ENCODE peak calls at places on chromosomes 11 and 22, in ten cellular contexts. One of them, this sample, is unnamed.
A peak's percentile ranks its signal among the peaks of the same experiment; 100 is the strongest.

GRCh38 chr22:32801436-32802290 is at the start of gene TIMP3:
- DNase-seq in upper lobe of right lung: peak; percentile 86
- DNase-seq in ovary: peak; percentile 78
- DNase-seq in right atrium auricular region: peak; percentile 94
- DNase-seq in suprapubic skin: peak; percentile 92
- DNase-seq in HCT116: no peak
- DNase-seq in cardiac muscle cell: peak; percentile 88
- DNase-seq in stomach: peak; percentile 63
- DNase-seq in H1: peak; percentile 57
- DNase-seq in fibroblast of lung: peak; percentile 90
- DNase-seq in this sample: peak; percentile 41

GRCh38 chr11:73392108-73393010 is 16.2 kb downstream of the RELT start:
- DNase-seq in upper lobe of right lung: no peak
- DNase-seq in ovary: no peak
- DNase-seq in right atrium auricular region: no peak
- DNase-seq in suprapubic skin: peak; percentile 58
- DNase-seq in HCT116: no peak
- DNase-seq in cardiac muscle cell: no peak
- DNase-seq in stomach: no peak
- DNase-seq in H1: no peak
- DNase-seq in fibroblast of lung: no peak
- DNase-seq in this sample: no peak

GRCh38 chr11:2820976-2821375 is 64.6 kb downstream of the CDKN1C start:
- DNase-seq in upper lobe of right lung: peak; percentile 46
- DNase-seq in ovary: no peak
- DNase-seq in right atrium auricular region: no peak
- DNase-seq in suprapubic skin: no peak
- DNase-seq in HCT116: no peak
- DNase-seq in cardiac muscle cell: no peak
- DNase-seq in stomach: no peak
- DNase-seq in H1: no peak
- DNase-seq in fibroblast of lung: no peak
- DNase-seq in this sample: no peak

GRCh38 chr11:72724851-72725730 is 27.1 kb downstream of the ARAP1 start:
- DNase-seq in upper lobe of right lung: no peak
- DNase-seq in ovary: peak; percentile 77
- DNase-seq in right atrium auricular region: no peak
- DNase-seq in suprapubic skin: no peak
- DNase-seq in HCT116: peak; percentile 71
- DNase-seq in cardiac muscle cell: peak; percentile 90
- DNase-seq in stomach: peak; percentile 81
- DNase-seq in H1: no peak
- DNase-seq in fibroblast of lung: peak; percentile 85
- DNase-seq in this sample: peak; percentile 78

GRCh38 chr11:12706531-12707499 is 32.6 kb downstream of the TEAD1 start:
- DNase-seq in upper lobe of right lung: no peak
- DNase-seq in ovary: no peak
- DNase-seq in right atrium auricular region: no peak
- DNase-seq in suprapubic skin: no peak
- DNase-seq in HCT116: no peak
- DNase-seq in cardiac muscle cell: peak; percentile 62
- DNase-seq in stomach: peak; percentile 44
- DNase-seq in H1: no peak
- DNase-seq in fibroblast of lung: peak; percentile 56
- DNase-seq in this sample: no peak

GRCh38 chr22:50260801-50261614 is 475 bp downstream of the MAPK12 start:
- DNase-seq in upper lobe of right lung: no peak
- DNase-seq in ovary: peak; percentile 65
- DNase-seq in right atrium auricular region: no peak
- DNase-seq in suprapubic skin: no peak
- DNase-seq in HCT116: no peak
- DNase-seq in cardiac muscle cell: peak; percentile 76
- DNase-seq in stomach: peak; percentile 51
- DNase-seq in H1: no peak
- DNase-seq in fibroblast of lung: peak; percentile 67
- DNase-seq in this sample: no peak

GRCh38 chr11:129853508-129854228 is 38.0 kb downstream of the TMEM45B start:
- DNase-seq in upper lobe of right lung: peak; percentile 80
- DNase-seq in ovary: peak; percentile 31
- DNase-seq in right atrium auricular region: no peak
- DNase-seq in suprapubic skin: peak; percentile 77
- DNase-seq in HCT116: no peak
- DNase-seq in cardiac muscle cell: peak; percentile 58
- DNase-seq in stomach: peak; percentile 89
- DNase-seq in H1: no peak
- DNase-seq in fibroblast of lung: peak; percentile 56
- DNase-seq in this sample: peak; percentile 74

GRCh38 chr11:17026487-17027082 is 12.4 kb upstream of the PLEKHA7 start:
- DNase-seq in upper lobe of right lung: no peak
- DNase-seq in ovary: no peak
- DNase-seq in right atrium auricular region: no peak
- DNase-seq in suprapubic skin: no peak
- DNase-seq in HCT116: no peak
- DNase-seq in cardiac muscle cell: no peak
- DNase-seq in stomach: no peak
- DNase-seq in H1: no peak
- DNase-seq in fibroblast of lung: no peak
- DNase-seq in this sample: no peak

GRCh38 chr22:49776053-49776511 is 51.6 kb downstream of the BRD1 start:
- DNase-seq in upper lobe of right lung: no peak
- DNase-seq in ovary: no peak
- DNase-seq in right atrium auricular region: no peak
- DNase-seq in suprapubic skin: no peak
- DNase-seq in HCT116: no peak
- DNase-seq in cardiac muscle cell: no peak
- DNase-seq in stomach: no peak
- DNase-seq in H1: no peak
- DNase-seq in fibroblast of lung: no peak
- DNase-seq in this sample: no peak

GRCh38 chr22:46916886-46917625 is 154.6 kb downstream of the TBC1D22A start:
- DNase-seq in upper lobe of right lung: no peak
- DNase-seq in ovary: no peak
- DNase-seq in right atrium auricular region: peak; percentile 26
- DNase-seq in suprapubic skin: peak; percentile 21
- DNase-seq in HCT116: no peak
- DNase-seq in cardiac muscle cell: no peak
- DNase-seq in stomach: no peak
- DNase-seq in H1: no peak
- DNase-seq in fibroblast of lung: no peak
- DNase-seq in this sample: no peak

GRCh38 chr22:38174626-38175025 is 7.0 kb downstream of the PLA2G6 start:
- DNase-seq in upper lobe of right lung: no peak
- DNase-seq in ovary: no peak
- DNase-seq in right atrium auricular region: no peak
- DNase-seq in suprapubic skin: peak; percentile 65
- DNase-seq in HCT116: no peak
- DNase-seq in cardiac muscle cell: no peak
- DNase-seq in stomach: no peak
- DNase-seq in H1: no peak
- DNase-seq in fibroblast of lung: no peak
- DNase-seq in this sample: no peak

GRCh38 chr22:18076060-18076497 is 1.7 kb upstream of the PEX26 start:
- DNase-seq in upper lobe of right lung: peak; percentile 63
- DNase-seq in ovary: peak; percentile 62
- DNase-seq in right atrium auricular region: peak; percentile 74
- DNase-seq in suprapubic skin: no peak
- DNase-seq in HCT116: peak; percentile 75
- DNase-seq in cardiac muscle cell: peak; percentile 93
- DNase-seq in stomach: peak; percentile 60
- DNase-seq in H1: no peak
- DNase-seq in fibroblast of lung: peak; percentile 94
- DNase-seq in this sample: peak; percentile 58

GRCh38 chr11:69915501-69916250 is 96.5 kb upstream of the FGF3 start:
- DNase-seq in upper lobe of right lung: peak; percentile 82
- DNase-seq in ovary: peak; percentile 86
- DNase-seq in right atrium auricular region: peak; percentile 88
- DNase-seq in suprapubic skin: peak; percentile 78
- DNase-seq in HCT116: peak; percentile 60
- DNase-seq in cardiac muscle cell: peak; percentile 77
- DNase-seq in stomach: peak; percentile 85
- DNase-seq in H1: no peak
- DNase-seq in fibroblast of lung: peak; percentile 69
- DNase-seq in this sample: peak; percentile 31

GRCh38 chr22:45341503-45341902 is 31.8 kb downstream of the FAM118A start:
- DNase-seq in upper lobe of right lung: no peak
- DNase-seq in ovary: no peak
- DNase-seq in right atrium auricular region: no peak
- DNase-seq in suprapubic skin: no peak
- DNase-seq in HCT116: no peak
- DNase-seq in cardiac muscle cell: no peak
- DNase-seq in stomach: no peak
- DNase-seq in H1: no peak
- DNase-seq in fibroblast of lung: no peak
- DNase-seq in this sample: no peak

GRCh38 chr11:117096140-117096972 is 1.9 kb downstream of the SIK3 start:
- DNase-seq in upper lobe of right lung: no peak
- DNase-seq in ovary: no peak
- DNase-seq in right atrium auricular region: no peak
- DNase-seq in suprapubic skin: peak; percentile 67
- DNase-seq in HCT116: no peak
- DNase-seq in cardiac muscle cell: no peak
- DNase-seq in stomach: no peak
- DNase-seq in H1: peak; percentile 21
- DNase-seq in fibroblast of lung: peak; percentile 24
- DNase-seq in this sample: no peak
- H3K27ac ChIP-seq in upper lobe of right lung: peak overlapping the region; percentile 88
- H3K27ac ChIP-seq in ovary: peak overlapping the region; percentile 88
- H3K27ac ChIP-seq in right atrium auricular region: peak overlapping the region; percentile 91
- H3K27ac ChIP-seq in suprapubic skin: peak overlapping the region; percentile 97
- H3K27ac ChIP-seq in HCT116: no peak overlapping the region
- H3K27ac ChIP-seq in cardiac muscle cell: peak overlapping the region; percentile 97
- H3K27ac ChIP-seq in stomach: peak overlapping the region; percentile 100
- H3K27ac ChIP-seq in H1: no peak overlapping the region
- H3K27ac ChIP-seq in fibroblast of lung: peak overlapping the region; percentile 89
- H3K27ac ChIP-seq in this sample: peak overlapping the region; percentile 47

DNA sequence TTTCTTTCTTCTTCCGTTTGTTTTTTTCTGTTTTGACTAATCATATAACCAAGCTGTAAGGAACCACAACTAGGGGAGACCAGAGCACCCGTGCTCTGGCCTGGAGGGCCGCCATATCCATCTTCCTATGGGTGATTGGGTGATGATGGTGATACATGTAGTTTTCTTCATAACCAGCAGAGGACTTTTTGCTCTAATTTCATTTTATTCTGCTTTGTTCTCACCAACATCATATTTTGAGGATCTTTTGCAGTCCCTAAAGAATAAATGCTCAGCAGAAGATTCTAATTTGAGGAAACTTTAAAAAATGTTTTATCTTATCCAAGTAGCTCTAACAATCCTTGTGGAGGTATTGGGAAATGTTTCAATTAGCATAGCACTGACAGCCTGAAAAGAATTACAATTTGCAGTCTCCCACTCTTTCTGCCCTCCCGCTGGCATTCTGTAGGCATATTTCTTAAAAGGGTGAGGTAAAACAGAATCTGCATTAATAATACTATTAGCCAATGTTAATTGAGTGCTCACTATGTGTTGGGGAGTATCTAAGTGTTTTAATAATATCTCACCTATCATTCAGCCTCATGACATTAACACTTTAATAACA is 544.0 kb downstream of the NTM start:
- DNase-seq in upper lobe of right lung: no peak
- DNase-seq in ovary: no peak
- DNase-seq in right atrium auricular region: no peak
- DNase-seq in suprapubic skin: no peak
- DNase-seq in HCT116: no peak
- DNase-seq in cardiac muscle cell: peak; percentile 41
- DNase-seq in stomach: no peak
- DNase-seq in H1: no peak
- DNase-seq in fibroblast of lung: peak; percentile 48
- DNase-seq in this sample: no peak
- TF ChIP-seq CTCF in upper lobe of right lung: peak; percentile 24
- TF ChIP-seq CTCF in ovary: no peak
- TF ChIP-seq CTCF in right atrium auricular region: peak; percentile 52
- TF ChIP-seq CTCF in suprapubic skin: no peak
- TF ChIP-seq CTCF in HCT116: no peak
- TF ChIP-seq CTCF in cardiac muscle cell: peak; percentile 47
- TF ChIP-seq CTCF in stomach: no peak
- TF ChIP-seq CTCF in H1: no peak
- TF ChIP-seq CTCF in fibroblast of lung: peak; percentile 29
- TF ChIP-seq CTCF in this sample: no peak

DNA sequence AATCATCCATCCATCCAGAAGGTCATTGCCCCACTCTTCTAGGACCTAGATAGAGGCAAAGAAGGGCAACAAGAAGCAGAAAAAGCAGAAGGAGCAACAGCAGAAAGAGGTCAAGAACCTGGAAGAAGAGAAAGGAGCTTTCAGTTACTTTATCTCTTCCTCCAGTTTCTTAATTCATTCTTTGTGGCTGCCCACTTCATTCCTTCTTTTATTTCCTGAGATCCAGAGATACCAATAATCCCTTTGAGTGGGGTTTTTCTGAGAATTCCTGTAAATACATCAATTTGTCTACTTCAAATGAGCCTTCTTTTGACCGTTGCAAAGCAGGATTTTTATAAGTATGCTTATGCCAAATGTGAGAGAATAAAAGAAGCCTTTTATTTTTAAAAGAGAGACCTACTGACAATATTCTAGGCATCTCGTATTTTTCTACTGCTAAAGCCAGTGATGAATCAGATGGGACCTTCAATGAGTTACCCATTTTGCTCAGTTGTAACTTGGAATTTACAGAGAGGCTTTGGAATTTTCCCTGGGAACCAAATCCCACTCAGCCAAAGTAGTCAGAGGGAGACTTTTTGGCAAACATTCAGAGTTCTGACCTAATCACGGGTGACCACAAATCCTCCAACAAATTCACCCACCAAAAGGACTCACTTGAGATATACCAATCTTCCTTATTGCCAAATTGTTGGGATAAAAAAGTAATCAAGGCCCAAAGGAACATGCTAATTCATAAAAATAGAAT is 54.9 kb downstream of the ZC3H12C start:
- DNase-seq in upper lobe of right lung: no peak
- DNase-seq in ovary: no peak
- DNase-seq in right atrium auricular region: no peak
- DNase-seq in suprapubic skin: no peak
- DNase-seq in HCT116: peak; percentile 12
- DNase-seq in cardiac muscle cell: peak; percentile 93
- DNase-seq in stomach: no peak
- DNase-seq in H1: no peak
- DNase-seq in fibroblast of lung: peak; percentile 83
- DNase-seq in this sample: no peak
- H3K27ac ChIP-seq in upper lobe of right lung: no peak overlapping the region
- H3K27ac ChIP-seq in ovary: no peak overlapping the region
- H3K27ac ChIP-seq in right atrium auricular region: no peak overlapping the region
- H3K27ac ChIP-seq in suprapubic skin: no peak overlapping the region
- H3K27ac ChIP-seq in HCT116: peak overlapping the region; percentile 15
- H3K27ac ChIP-seq in cardiac muscle cell: no peak overlapping the region
- H3K27ac ChIP-seq in stomach: no peak overlapping the region
- H3K27ac ChIP-seq in H1: no peak overlapping the region
- H3K27ac ChIP-seq in fibroblast of lung: no peak overlapping the region
- H3K27ac ChIP-seq in this sample: no peak overlapping the region

DNA sequence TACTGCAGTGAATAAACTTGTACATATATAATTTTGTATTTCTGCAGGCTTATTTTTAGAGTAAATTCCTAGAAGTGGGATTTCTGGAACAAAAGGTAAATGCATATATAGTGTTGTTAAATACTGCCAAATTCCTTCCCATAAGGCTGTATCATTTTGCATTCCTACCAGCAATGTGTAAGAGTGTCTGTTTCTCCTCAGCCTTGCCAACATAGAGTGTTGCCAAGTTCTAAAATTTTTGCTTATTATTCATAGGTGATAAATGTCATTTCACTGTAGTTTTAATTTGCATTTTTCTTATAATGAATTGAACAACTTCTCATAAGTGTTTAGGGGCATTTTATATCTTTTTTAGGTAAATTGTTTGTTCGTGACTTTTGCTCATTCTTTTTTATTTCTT is 174.2 kb upstream of the ZBED5 start:
- DNase-seq in upper lobe of right lung: no peak
- DNase-seq in ovary: no peak
- DNase-seq in right atrium auricular region: no peak
- DNase-seq in suprapubic skin: no peak
- DNase-seq in HCT116: no peak
- DNase-seq in cardiac muscle cell: peak; percentile 12
- DNase-seq in stomach: no peak
- DNase-seq in H1: no peak
- DNase-seq in fibroblast of lung: no peak
- DNase-seq in this sample: no peak
- TF ChIP-seq CTCF in upper lobe of right lung: no peak
- TF ChIP-seq CTCF in ovary: no peak
- TF ChIP-seq CTCF in right atrium auricular region: no peak
- TF ChIP-seq CTCF in suprapubic skin: no peak
- TF ChIP-seq CTCF in HCT116: no peak
- TF ChIP-seq CTCF in cardiac muscle cell: no peak
- TF ChIP-seq CTCF in stomach: no peak
- TF ChIP-seq CTCF in H1: no peak
- TF ChIP-seq CTCF in fibroblast of lung: no peak
- TF ChIP-seq CTCF in this sample: no peak